ENCODE peak calls at places on chromosome 11, in six cellular contexts. Z is A549, V is K562, U is HepG2, J is endothelial cell of umbilical vein, D is GM12878. N is an unnamed sample.

GRCh38 chr11:66238786-66239413 is 29.5 kb upstream of the RAB1B start:
- DNase-seq in U (no peak), Z (no peak), J (no peak), V (no peak), D (no peak), N (peak; percentile 49)

GRCh38 chr11:10688401-10688800 is 5.2 kb downstream of the IRAG1 start:
- DNase-seq in V (peak; percentile 39), J (no peak), D (no peak), U (no peak), Z (no peak), N (no peak)

GRCh38 chr11:21257461-21257860 is 588.1 kb downstream of the NELL1 start:
- DNase-seq in V (no peak), U (no peak), D (no peak), J (no peak), Z (no peak), N (no peak)

GRCh38 chr11:104873252-104873651 is 25.0 kb downstream of the CASP12 start:
- DNase-seq in V (peak; percentile 11), J (no peak), D (no peak), Z (no peak), U (no peak), N (no peak)

GRCh38 chr11:48103621-48104561 is 112.7 kb upstream of the OR4B1 start:
- DNase-seq in D (no peak), U (peak; percentile 29), J (no peak), Z (peak; percentile 63), V (no peak), N (no peak)

GRCh38 chr11:72629266-72629665 is 45.0 kb downstream of the PDE2A start:
- DNase-seq in Z (no peak), J (no peak), D (no peak), V (no peak), U (no peak), N (no peak)

GRCh38 chr11:111406589-111406988 is 27.5 kb upstream of the POU2AF1 start:
- DNase-seq in V (no peak), J (no peak), Z (no peak), D (no peak), U (no peak), N (no peak)

GRCh38 chr11:46242961-46243795 is 34.3 kb upstream of the CREB3L1 start:
- DNase-seq in V (peak; percentile 99), Z (peak; percentile 94), D (peak; percentile 48), U (peak; percentile 87), J (peak; percentile 92), N (peak; percentile 96)

GRCh38 chr11:69425444-69425843 is 56.0 kb upstream of the LINC01488 start:
- DNase-seq in U (no peak), J (no peak), D (no peak), Z (no peak), V (no peak), N (peak; percentile 89)

GRCh38 chr11:108338750-108339149 is 115.9 kb downstream of the ATM start:
- DNase-seq in Z (no peak), J (no peak), V (no peak), U (no peak), D (no peak), N (no peak)

GRCh38 chr11:108343714-108344113 is 120.8 kb downstream of the ATM start:
- DNase-seq in Z (no peak), D (no peak), U (no peak), J (no peak), V (no peak), N (no peak)

GRCh38 chr11:108345767-108346166 is 121.6 kb downstream of the C11orf65 start:
- DNase-seq in U (no peak), D (no peak), J (no peak), V (no peak), Z (no peak), N (no peak)

GRCh38 chr11:108341654-108342053 is 118.8 kb downstream of the ATM start:
- DNase-seq in Z (no peak), U (no peak), J (no peak), D (no peak), V (no peak), N (no peak)

DNA sequence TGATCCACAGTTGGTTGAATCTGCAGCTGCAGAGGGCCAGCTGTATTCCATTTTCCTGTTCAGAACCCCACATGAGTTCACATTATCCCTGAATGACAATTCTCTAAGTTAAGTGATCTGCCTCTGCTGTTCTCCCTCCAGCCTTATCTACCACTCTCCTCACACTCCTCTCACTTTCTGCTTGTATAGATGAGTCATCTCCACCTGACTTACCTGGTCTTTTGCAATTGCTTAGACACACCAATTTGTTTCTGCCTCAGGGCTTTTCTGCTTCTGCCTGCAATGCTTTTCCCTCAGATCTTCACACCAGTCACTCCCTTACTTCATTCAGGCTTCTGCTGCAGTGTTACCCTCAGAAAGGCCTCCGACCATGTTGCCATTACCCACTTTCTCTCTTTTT is 118.1 kb downstream of the ATM start:
- DNase-seq in V (peak; percentile 15), J (no peak), U (peak; percentile 62), D (no peak), Z (peak; percentile 7), N (no peak)
- TF ChIP-seq MYC in V (no peak), J (no peak), U (no peak), D (no peak), Z (no peak), N (no peak)

DNA sequence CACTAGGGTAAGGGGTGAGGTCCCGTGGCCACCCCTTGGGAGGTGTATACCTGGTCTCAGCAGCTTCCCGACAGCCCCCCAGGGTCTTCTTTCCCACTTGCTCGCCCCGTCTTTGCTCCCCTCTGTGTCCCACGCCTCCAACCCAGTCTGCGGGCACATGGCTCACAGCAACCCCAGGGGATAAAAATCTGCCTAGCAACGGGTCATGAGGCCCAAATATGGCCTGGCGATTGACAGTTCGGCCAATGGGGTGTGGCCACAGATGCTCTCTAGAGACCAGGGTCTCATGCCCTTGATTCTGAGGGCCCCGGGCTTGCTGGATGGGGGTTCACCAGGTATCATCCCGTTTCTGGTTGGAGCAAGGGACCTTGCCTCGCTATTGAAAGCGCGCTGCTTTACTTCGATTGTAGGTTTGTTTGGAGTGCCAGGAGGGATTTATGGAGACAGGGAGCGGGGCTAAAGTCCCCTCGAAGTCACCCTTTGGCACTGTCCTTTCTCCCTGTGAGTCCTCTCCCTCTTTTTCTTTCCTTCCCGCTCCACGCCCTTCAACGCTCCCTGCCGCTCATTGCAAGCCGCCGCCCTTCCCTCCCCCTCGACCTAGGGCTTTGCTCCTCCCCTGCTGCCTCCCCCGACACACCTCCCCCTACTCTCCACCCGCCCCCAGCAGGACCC is 41.4 kb downstream of the AHNAK start:
- DNase-seq in V (peak; percentile 66), Z (no peak), U (no peak), J (no peak), D (no peak), N (peak; percentile 31)
- H3K4me3 ChIP-seq in V (peak overlapping the region; percentile 17), Z (no peak overlapping the region), U (no peak overlapping the region), J (peak overlapping the region; percentile 20), D (no peak overlapping the region), N (no peak overlapping the region)

DNA sequence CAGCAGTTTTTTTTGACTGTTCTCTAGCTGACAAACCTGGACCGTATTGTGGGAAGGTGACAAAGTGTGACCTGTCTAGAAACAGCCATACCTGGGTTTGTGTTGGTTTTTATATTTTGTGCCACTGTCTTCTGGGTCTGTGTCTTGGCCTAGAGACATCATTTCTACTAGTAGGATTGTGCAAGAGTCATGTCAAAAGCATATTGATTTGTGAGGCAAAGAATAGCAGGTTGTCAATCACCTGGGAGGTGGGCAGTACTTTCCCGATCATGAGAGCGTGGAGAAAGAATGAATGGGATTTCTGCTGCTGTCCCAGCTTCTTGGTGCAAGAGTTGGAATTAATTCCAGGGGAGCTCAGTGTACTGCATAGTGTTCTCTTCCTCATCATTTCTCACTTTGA is 5.0 kb upstream of the FERMT3 start:
- DNase-seq in Z (no peak), U (no peak), J (no peak), D (no peak), V (no peak), N (no peak)
- TF ChIP-seq MYC in Z (no peak), U (no peak), J (no peak), D (no peak), V (no peak), N (no peak)

GRCh38 chr11:118450451-118450850 is 14.2 kb downstream of the KMT2A start:
- DNase-seq in D (no peak), V (no peak), U (peak; percentile 53), Z (no peak), J (no peak), N (no peak)

GRCh38 chr11:118443590-118444218 is 7.4 kb downstream of the KMT2A start:
- DNase-seq in J (no peak), V (no peak), Z (no peak), U (no peak), D (peak; percentile 48), N (no peak)

GRCh38 chr11:118449316-118449918 is 13.1 kb downstream of the KMT2A start:
- DNase-seq in J (no peak), U (no peak), D (no peak), Z (no peak), V (no peak), N (no peak)

GRCh38 chr11:118448294-118448693 is 12.0 kb downstream of the KMT2A start:
- DNase-seq in J (peak; percentile 10), V (no peak), Z (no peak), D (peak; percentile 67), U (no peak), N (no peak)

GRCh38 chr11:118447423-118447822 is 11.1 kb downstream of the KMT2A start:
- DNase-seq in Z (no peak), U (no peak), J (no peak), V (no peak), D (no peak), N (no peak)
- H3K4me3 ChIP-seq in Z (no peak overlapping the region), U (no peak overlapping the region), J (no peak overlapping the region), V (no peak overlapping the region), D (no peak overlapping the region), N (no peak overlapping the region)